ENCODE peak calls at places on chromosomes 12 and 14, in five cellular contexts. Z is Caco-2, M is bronchial epithelial cell, Q is heart left ventricle, V is foreskin fibroblast. X is an unnamed sample.

GRCh38 chr12:98533723-98534251 is 18.4 kb downstream of the TMPO start:
- DNase-seq in Z (peak; percentile 47), M (no peak), Q (no peak), V (no peak), X (no peak)

GRCh38 chr12:39065455-39065854 is 160.1 kb upstream of the CPNE8 start:
- DNase-seq in Z (no peak), M (no peak), Q (no peak), V (no peak), X (no peak)

GRCh38 chr14:78849952-78850351 is 679.8 kb downstream of the NRXN3 start:
- DNase-seq in Z (no peak), M (no peak), Q (no peak), V (no peak), X (no peak)

GRCh38 chr12:64730585-64730964 is 28.6 kb downstream of the GNS start:
- DNase-seq in Z (no peak), M (no peak), Q (no peak), V (no peak), X (no peak)

GRCh38 chr12:53277981-53278380 is 9.9 kb downstream of the ESPL1 start:
- DNase-seq in Z (no peak), M (no peak), Q (no peak), V (no peak), X (no peak)

GRCh38 chr12:115983226-115983798 is 294.2 kb downstream of the MED13L start:
- DNase-seq in Z (no peak), M (peak; percentile 12), Q (no peak), V (no peak), X (no peak)

GRCh38 chr12:115251727-115252126 is 567.8 kb upstream of the TBX3 start:
- DNase-seq in Z (no peak), M (no peak), Q (no peak), V (no peak), X (no peak)

GRCh38 chr12:121282072-121282742 is 14.3 kb downstream of the CAMKK2 start:
- DNase-seq in Z (no peak), M (no peak), Q (no peak), V (no peak), X (no peak)

GRCh38 chr12:64099430-64099829 is 122.7 kb downstream of the KICS2 start:
- DNase-seq in Z (no peak), M (peak; percentile 12), Q (peak; percentile 47), V (peak; percentile 87), X (no peak)

GRCh38 chr14:104953896-104954656 is 24.1 kb downstream of the AHNAK2 start:
- DNase-seq in Z (no peak), M (no peak), Q (no peak), V (no peak), X (no peak)

GRCh38 chr14:60665178-60665555 is 15.9 kb upstream of the SIX1 start:
- DNase-seq in Z (no peak), M (no peak), Q (no peak), V (no peak), X (no peak)

GRCh38 chr14:22598099-22598895 is at the start of gene ABHD4:
- DNase-seq in Z (peak; percentile 74), M (peak; percentile 55), Q (peak; percentile 86), V (peak; percentile 47), X (peak; percentile 89)

GRCh38 chr12:104276192-104277131 is 27.1 kb upstream of the EID3 start:
- DNase-seq in Z (no peak), M (no peak), Q (no peak), V (no peak), X (no peak)

GRCh38 chr12:108839011-108839889 is 18.1 kb downstream of the SSH1 start:
- DNase-seq in Z (no peak), M (no peak), Q (peak; percentile 60), V (peak; percentile 93), X (no peak)

GRCh38 chr14:105192866-105193731 is 12.0 kb upstream of the NUDT14 start:
- DNase-seq in Z (no peak), M (no peak), Q (peak; percentile 58), V (no peak), X (no peak)

GRCh38 chr14:87888136-87888999 is 104.6 kb downstream of the GALC start:
- DNase-seq in Z (no peak), M (peak; percentile 10), Q (no peak), V (no peak), X (no peak)

GRCh38 chr14:104813286-104813685 is 12.4 kb downstream of the ZBTB42 start:
- DNase-seq in Z (peak; percentile 14), M (no peak), Q (peak; percentile 7), V (no peak), X (no peak)

GRCh38 chr12:57733928-57734327 is 4.6 kb downstream of the AGAP2 start:
- DNase-seq in Z (no peak), M (no peak), Q (no peak), V (no peak), X (no peak)

GRCh38 chr12:14111230-14111865 is 129.9 kb upstream of the GRIN2B start:
- DNase-seq in Z (peak; percentile 57), M (no peak), Q (no peak), V (no peak), X (no peak)

GRCh38 chr12:57771271-57771872 is 533 bp downstream of the METTL1 start:
- DNase-seq in Z (peak; percentile 90), M (peak; percentile 85), Q (peak; percentile 89), V (peak; percentile 89), X (peak; percentile 84)

GRCh38 chr14:91586451-91586850 is 76.3 kb upstream of the PPP4R3A start:
- DNase-seq in Z (no peak), M (peak; percentile 31), Q (no peak), V (no peak), X (no peak)

GRCh38 chr14:68104518-68104917 is 284.9 kb downstream of the RAD51B start:
- DNase-seq in Z (no peak), M (peak; percentile 98), Q (no peak), V (peak; percentile 63), X (no peak)

GRCh38 chr12:7645395-7646177 is 20.1 kb downstream of the APOBEC1 start:
- DNase-seq in Z (no peak), M (peak; percentile 25), Q (no peak), V (no peak), X (no peak)

GRCh38 chr12:94134226-94134795 is 14.1 kb upstream of the PLXNC1 start:
- DNase-seq in Z (no peak), M (peak; percentile 60), Q (no peak), V (peak; percentile 32), X (no peak)

GRCh38 chr14:75083271-75083670 is 13.8 kb downstream of the ZC2HC1C start:
- DNase-seq in Z (no peak), M (no peak), Q (no peak), V (no peak), X (no peak)

GRCh38 chr14:67218126-67218525 is 23.1 kb upstream of the PALS1 start:
- DNase-seq in Z (no peak), M (no peak), Q (no peak), V (no peak), X (no peak)

GRCh38 chr12:117120787-117121186 is 21.6 kb upstream of the TESC start:
- DNase-seq in Z (no peak), M (no peak), Q (peak; percentile 36), V (no peak), X (no peak)

GRCh38 chr12:18430425-18431048 is 169.2 kb downstream of the PIK3C2G start:
- DNase-seq in Z (peak; percentile 62), M (peak; percentile 54), Q (peak; percentile 35), V (peak; percentile 41), X (no peak)

GRCh38 chr14:54652890-54653201 is 85.9 kb downstream of the SAMD4A start:
- DNase-seq in Z (no peak), M (no peak), Q (no peak), V (no peak), X (no peak)
- H3K4me3 ChIP-seq in Z (no peak overlapping the region), M (no peak overlapping the region), Q (peak overlapping the region; percentile 37), V (peak overlapping the region; percentile 51), X (no peak overlapping the region)

DNA sequence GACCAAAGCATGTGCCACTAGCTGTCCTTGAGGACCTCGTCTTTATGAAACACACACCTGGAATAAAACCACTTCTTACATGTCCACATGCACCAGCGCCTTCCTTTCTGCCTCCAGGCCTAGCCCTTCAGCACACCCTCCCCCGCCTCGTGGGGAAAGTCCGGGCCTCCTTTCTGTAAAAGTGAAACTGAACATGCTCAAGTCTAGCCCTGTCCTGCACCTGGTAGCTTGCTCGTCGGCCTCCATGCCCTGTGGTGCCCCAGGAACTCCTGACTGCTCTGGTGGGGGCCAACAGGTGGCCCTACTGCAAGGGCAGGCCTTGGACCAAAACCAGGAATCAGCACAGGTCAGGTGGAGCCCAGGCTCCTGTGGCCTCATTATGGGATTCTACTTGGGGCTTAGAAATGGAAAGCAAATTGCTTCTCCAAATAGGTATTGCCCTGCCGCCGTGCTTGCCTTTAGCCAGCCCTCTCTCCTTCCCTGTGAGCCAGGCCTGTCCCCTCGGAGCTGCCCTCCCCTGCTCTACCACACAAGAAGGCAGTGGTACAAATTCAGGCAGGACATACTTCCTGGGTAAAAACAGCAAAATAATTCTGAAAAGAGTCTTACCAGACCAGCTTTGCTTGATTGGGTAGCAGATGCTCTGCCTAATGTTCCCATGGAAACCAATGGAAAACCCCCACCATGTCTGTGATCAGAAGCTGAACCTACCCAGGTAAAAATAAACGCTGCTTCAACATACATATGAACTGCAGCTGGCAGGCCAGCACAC is 43.5 kb downstream of the ERH start:
- DNase-seq in Z (no peak), M (peak; percentile 41), Q (no peak), V (no peak), X (no peak)
- H3K4me3 ChIP-seq in Z (no peak overlapping the region), M (no peak overlapping the region), Q (no peak overlapping the region), V (no peak overlapping the region), X (no peak overlapping the region)

GRCh38 chr12:3271639-3272038 is 194.5 kb downstream of the TSPAN9 start:
- DNase-seq in Z (no peak), M (no peak), Q (no peak), V (no peak), X (no peak)
- H3K4me3 ChIP-seq in Z (no peak overlapping the region), M (no peak overlapping the region), Q (no peak overlapping the region), V (no peak overlapping the region), X (no peak overlapping the region)

GRCh38 chr12:3165311-3165931 is 88.2 kb downstream of the TSPAN9 start:
- DNase-seq in Z (no peak), M (no peak), Q (no peak), V (no peak), X (no peak)

GRCh38 chr12:3167636-3168035 is 90.5 kb downstream of the TSPAN9 start:
- DNase-seq in Z (no peak), M (no peak), Q (no peak), V (no peak), X (no peak)

GRCh38 chr12:3161861-3162260 is 84.7 kb downstream of the TSPAN9 start:
- DNase-seq in Z (no peak), M (no peak), Q (no peak), V (no peak), X (no peak)

GRCh38 chr12:3168223-3168770 is 91.1 kb downstream of the TSPAN9 start:
- DNase-seq in Z (no peak), M (no peak), Q (no peak), V (no peak), X (no peak)

DNA sequence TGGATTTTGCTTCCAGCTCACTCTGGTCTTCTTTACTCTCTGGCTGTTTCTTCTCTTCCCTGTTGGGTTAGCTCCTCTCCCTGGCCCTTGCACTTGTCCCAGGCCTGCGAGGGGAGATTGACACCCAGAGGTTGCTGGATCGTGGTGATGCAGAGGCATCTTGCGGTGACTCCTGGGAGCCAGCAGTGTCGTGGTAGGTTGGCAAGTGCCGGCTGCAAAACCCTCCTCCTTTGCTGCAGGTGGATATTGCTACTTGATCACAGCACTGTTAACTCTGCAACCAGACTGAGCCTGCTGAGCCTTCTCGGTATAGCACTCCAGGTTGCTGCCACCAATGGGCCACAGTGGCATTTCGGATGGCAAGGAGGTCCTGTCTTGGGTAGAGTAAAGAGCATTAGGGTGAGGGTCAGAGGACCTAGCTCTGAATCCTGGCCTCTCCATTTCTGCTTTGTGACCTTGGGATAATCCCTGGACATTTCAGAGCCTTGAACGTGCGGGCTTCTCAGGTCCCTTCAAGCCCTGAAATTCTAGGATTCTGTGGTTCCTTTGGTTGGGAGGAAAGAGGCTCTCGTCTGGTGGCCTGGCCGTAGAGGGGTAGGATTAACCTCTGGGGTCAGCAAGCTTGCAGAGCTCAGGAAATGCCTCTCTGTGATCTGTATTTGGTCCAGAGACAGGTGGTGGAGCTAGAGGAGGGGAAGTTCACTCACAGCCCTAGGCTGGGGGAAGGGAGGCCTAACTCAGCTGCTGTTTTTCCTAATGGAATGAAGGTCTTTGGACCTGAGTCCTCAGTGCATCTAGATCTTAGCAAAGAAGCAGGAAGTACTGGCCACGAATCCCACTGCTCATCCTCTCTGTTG is 87.5 kb downstream of the TSPAN9 start:
- DNase-seq in Z (peak; percentile 79), M (no peak), Q (no peak), V (no peak), X (no peak)
- H3K4me3 ChIP-seq in Z (no peak overlapping the region), M (no peak overlapping the region), Q (no peak overlapping the region), V (no peak overlapping the region), X (no peak overlapping the region)